ENCODE peak calls at places on chromosomes 2 and 18, in five cellular contexts. Y, S, F, U and N are unnamed samples.

GRCh38 chr2:10323535-10323934 is 20.8 kb downstream of the HPCAL1 start:
- DNase-seq in F (no peak), U (no peak), Y (no peak), S (no peak), N (no peak)

GRCh38 chr18:1495387-1495786 is 590.7 kb downstream of the ADCYAP1 start:
- DNase-seq in S (no peak), F (no peak), U (no peak), Y (no peak), N (no peak)

GRCh38 chr18:5620284-5620683 is 76.5 kb upstream of the EPB41L3 start:
- DNase-seq in S (no peak), F (no peak), U (no peak), Y (peak; percentile 60), N (no peak)

GRCh38 chr2:64359892-64360657 is 93.9 kb upstream of the LGALSL start:
- DNase-seq in U (peak; percentile 34), S (peak; percentile 93), F (peak; percentile 64), Y (peak; percentile 91), N (peak; percentile 66)

GRCh38 chr2:170362895-170363582 is 185.1 kb downstream of the MYO3B start:
- DNase-seq in Y (peak; percentile 7), F (no peak), S (no peak), U (no peak), N (no peak)

GRCh38 chr2:235053649-235054048 is 101.8 kb downstream of the SH3BP4 start:
- DNase-seq in S (no peak), Y (no peak), F (no peak), U (no peak), N (no peak)

GRCh38 chr2:16525265-16525887 is 140.3 kb downstream of the CYRIA start:
- DNase-seq in S (no peak), U (peak; percentile 83), Y (peak; percentile 2), F (no peak), N (no peak)

GRCh38 chr2:218395456-218395825 is 4.2 kb upstream of the CTDSP1 start:
- DNase-seq in U (peak; percentile 37), S (no peak), Y (no peak), F (no peak), N (no peak)

GRCh38 chr18:44536041-44536440 is 144.6 kb upstream of the SETBP1 start:
- DNase-seq in S (no peak), F (peak; percentile 65), U (no peak), Y (peak; percentile 68), N (peak; percentile 65)

GRCh38 chr2:198004921-198005829 is 200.8 kb downstream of the PLCL1 start:
- DNase-seq in Y (no peak), F (no peak), S (no peak), U (no peak), N (no peak)

GRCh38 chr2:190062053-190062452 is 476 bp downstream of the MSTN start:
- DNase-seq in S (no peak), F (no peak), U (no peak), Y (no peak), N (no peak)

GRCh38 chr2:134498654-134499053 is 220.1 kb downstream of the TMEM163 start:
- DNase-seq in U (no peak), S (peak; percentile 36), F (no peak), Y (no peak), N (no peak)

GRCh38 chr2:38823386-38823785 is 45.4 kb downstream of the GEMIN6 start:
- DNase-seq in S (no peak), U (no peak), F (no peak), Y (peak; percentile 30), N (no peak)

GRCh38 chr2:119512946-119513345 is 11.3 kb downstream of the SCTR start:
- DNase-seq in Y (no peak), F (no peak), U (no peak), S (no peak), N (no peak)

GRCh38 chr2:241810304-241811208 is 1.6 kb downstream of the NEU4 start:
- DNase-seq in U (no peak), F (no peak), Y (no peak), S (peak; percentile 58), N (no peak)

GRCh38 chr18:59232309-59233016 is 12.5 kb downstream of the GRP start:
- DNase-seq in U (peak; percentile 80), Y (no peak), F (no peak), S (no peak), N (no peak)

GRCh38 chr2:210399440-210400041 is 77.0 kb downstream of the LANCL1 start:
- DNase-seq in S (no peak), F (no peak), U (no peak), Y (peak; percentile 32), N (no peak)

GRCh38 chr2:150234787-150235512 is 252.5 kb downstream of the RND3 start:
- DNase-seq in U (no peak), Y (peak; percentile 83), S (no peak), F (peak; percentile 88), N (peak; percentile 85)

GRCh38 chr18:77702686-77703085 is 453.0 kb downstream of the GALR1 start:
- DNase-seq in S (no peak), F (no peak), Y (peak; percentile 12), U (peak; percentile 64), N (no peak)

GRCh38 chr18:57668021-57668420 is 46.4 kb upstream of the NARS1 start:
- DNase-seq in F (no peak), Y (no peak), S (peak; percentile 13), U (no peak), N (no peak)

GRCh38 chr2:24489465-24489864 is 1.6 kb upstream of the NCOA1 start:
- DNase-seq in F (no peak), S (no peak), U (peak; percentile 15), Y (no peak), N (no peak)

GRCh38 chr2:148519013-148519412 is 125.5 kb upstream of the EPC2 start:
- DNase-seq in Y (no peak), F (no peak), S (no peak), U (peak; percentile 54), N (no peak)

GRCh38 chr2:71790261-71791038 is 337.1 kb downstream of the DYSF start:
- DNase-seq in F (no peak), S (no peak), U (no peak), Y (no peak), N (no peak)

GRCh38 chr2:60555794-60556161 is 2.3 kb upstream of the BCL11A start:
- DNase-seq in S (no peak), U (peak; percentile 94), F (no peak), Y (no peak), N (no peak)

GRCh38 chr2:60554649-60555065 is 1.2 kb upstream of the BCL11A start:
- DNase-seq in U (peak; percentile 59), F (no peak), Y (no peak), S (no peak), N (no peak)

GRCh38 chr2:60556998-60557955 is 3.8 kb upstream of the BCL11A start:
- DNase-seq in Y (peak; percentile 15), S (no peak), U (peak; percentile 56), F (no peak), N (no peak)

GRCh38 chr2:60555066-60555793 is 1.8 kb upstream of the BCL11A start:
- DNase-seq in F (no peak), U (peak; percentile 74), Y (peak; percentile 79), S (no peak), N (no peak)

DNA sequence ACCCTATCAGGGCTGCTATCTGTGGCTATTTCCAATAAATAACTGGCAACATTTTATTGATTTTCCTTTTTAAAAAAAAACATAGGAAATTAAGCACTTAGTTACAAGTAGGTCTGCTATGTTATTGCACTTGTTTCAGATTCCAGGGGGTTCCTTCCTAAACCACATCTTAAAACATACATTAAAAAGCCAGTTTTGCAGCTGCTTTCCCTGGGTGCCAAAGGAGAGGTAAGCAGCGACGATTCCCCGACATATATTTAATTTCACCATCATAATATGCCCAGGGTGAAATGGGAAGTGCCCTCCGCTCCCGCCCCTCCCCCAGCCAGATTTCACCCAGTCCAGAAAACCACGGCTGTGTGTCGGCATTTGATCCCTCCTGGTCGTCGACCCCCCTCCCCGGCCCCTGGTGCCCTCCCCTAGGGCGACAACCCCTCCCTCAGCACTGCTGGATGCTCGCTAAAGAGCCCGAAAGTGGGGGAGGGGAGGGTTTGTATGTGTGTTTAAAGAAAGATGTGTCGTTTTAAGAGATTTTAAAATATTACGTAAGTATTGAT is 3.1 kb upstream of the BCL11A start:
- DNase-seq in F (no peak), Y (no peak), U (peak; percentile 64), S (no peak), N (no peak)
- H3K4me3 ChIP-seq in F (no peak overlapping the region), Y (peak overlapping the region; percentile 12), U (peak overlapping the region; percentile 89), S (peak overlapping the region; percentile 20), N (no peak overlapping the region)

DNA sequence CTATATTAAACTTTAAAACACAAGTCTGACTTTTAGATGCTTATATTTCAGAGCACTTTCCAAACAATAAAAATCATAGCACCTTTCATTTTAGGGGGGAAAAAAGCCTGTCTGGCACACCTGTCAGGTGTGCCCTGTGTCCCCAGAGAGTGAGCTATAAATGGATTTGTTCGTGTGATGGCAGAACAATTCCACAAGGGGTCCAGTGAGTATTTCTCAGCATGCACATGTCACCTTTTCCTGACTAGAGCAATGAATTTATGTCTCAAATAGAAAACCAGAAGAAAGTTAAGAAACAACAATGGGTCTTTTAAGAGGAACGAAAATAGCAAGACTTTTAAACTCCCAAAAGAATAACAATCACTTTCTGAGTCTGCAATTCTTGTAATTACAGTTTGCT is 55.9 kb downstream of the ACVR1C start:
- DNase-seq in F (no peak), Y (no peak), U (peak; percentile 47), S (no peak), N (no peak)
- TF ChIP-seq CTCF in F (peak; percentile 14), Y (no peak), U (peak; percentile 38), S (peak; percentile 20), N (peak; percentile 14)

DNA sequence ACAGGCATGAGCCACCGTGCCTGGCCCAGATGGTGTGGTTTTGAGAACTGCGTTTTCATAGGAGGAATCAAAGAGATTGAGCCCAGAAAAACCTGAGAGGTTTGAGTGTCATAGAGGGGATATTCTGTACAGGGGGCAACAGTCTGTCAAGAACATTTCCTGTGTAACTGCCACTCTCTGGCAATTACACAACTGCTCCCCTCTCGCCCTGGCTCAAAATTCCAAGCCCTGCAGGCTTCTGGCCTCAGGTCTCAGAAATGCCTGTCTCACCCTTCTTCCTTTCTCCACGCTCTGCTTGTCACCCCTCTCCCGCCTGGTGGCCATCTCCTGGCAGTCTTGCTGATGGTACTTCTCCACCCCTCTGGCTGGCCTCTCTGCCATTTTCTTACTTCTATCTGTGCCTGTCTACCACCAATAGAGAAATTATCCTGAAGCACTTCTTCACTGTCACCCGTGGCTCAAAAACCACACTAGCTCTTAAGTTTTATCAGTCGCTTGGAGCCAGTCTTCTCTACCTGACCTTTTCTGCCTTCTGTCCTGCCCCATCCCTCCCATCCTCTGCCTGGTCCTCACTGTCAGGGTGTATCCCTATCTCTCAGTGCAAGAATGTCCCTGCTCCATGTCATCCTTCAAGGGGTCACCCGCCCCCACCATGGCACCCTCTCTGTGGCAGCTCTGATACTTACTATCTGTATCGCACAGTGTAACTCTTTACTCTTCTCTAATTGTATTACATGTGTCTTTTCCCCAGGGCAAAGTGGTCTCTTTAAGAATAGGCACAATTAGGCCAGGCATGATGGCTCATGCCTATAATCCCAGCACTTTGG is 4.2 kb downstream of the VAMP5 start:
- DNase-seq in Y (no peak), F (no peak), S (no peak), U (no peak), N (no peak)
- H3K4me3 ChIP-seq in Y (no peak overlapping the region), F (no peak overlapping the region), S (no peak overlapping the region), U (no peak overlapping the region), N (no peak overlapping the region)

GRCh38 chr2:162092008-162092390 is 18.0 kb upstream of the DPP4 start:
- DNase-seq in F (no peak), Y (peak; percentile 53), U (no peak), S (no peak), N (no peak)

GRCh38 chr2:162086904-162087303 is 12.9 kb upstream of the DPP4 start:
- DNase-seq in F (peak; percentile 71), U (no peak), S (no peak), Y (peak; percentile 56), N (no peak)

GRCh38 chr2:162092656-162093556 is 18.9 kb upstream of the DPP4 start:
- DNase-seq in F (peak; percentile 95), S (peak; percentile 75), Y (peak; percentile 97), U (no peak), N (peak; percentile 99)

GRCh38 chr2:162090109-162090508 is 16.1 kb upstream of the DPP4 start:
- DNase-seq in Y (peak; percentile 28), U (no peak), F (no peak), S (no peak), N (no peak)

GRCh38 chr2:162091325-162092007 is 17.5 kb upstream of the DPP4 start:
- DNase-seq in F (no peak), Y (no peak), S (no peak), U (peak; percentile 64), N (no peak)
- TF ChIP-seq CTCF in F (peak; percentile 26), Y (peak; percentile 12), S (no peak), U (peak; percentile 82), N (peak; percentile 26)